ENCODE peak calls at places on chromosomes 13 and 19, in nine cellular contexts. F, N, Z, E, X, I, V, H and Y are unnamed samples.

GRCh38 chr13:59746291-59746962 is 417.3 kb downstream of the DIAPH3 start:
- DNase-seq in F (peak; percentile 2), Z (no peak), I (peak; percentile 78), H (no peak), X (no peak), N (no peak), E (no peak), V (no peak), Y (peak; percentile 62)

GRCh38 chr13:28046981-28047380 is 53.4 kb downstream of the FLT3 start:
- DNase-seq in N (no peak), E (no peak), H (no peak), I (peak; percentile 71), X (no peak), V (no peak), Z (no peak), F (no peak), Y (peak; percentile 94)

GRCh38 chr13:27258637-27259377 is 7.4 kb downstream of the RPL21 start:
- DNase-seq in F (no peak), N (no peak), X (no peak), H (no peak), Z (no peak), I (no peak), V (no peak), E (no peak), Y (no peak)

GRCh38 chr19:50300814-50301606 is 28.2 kb downstream of the KCNC3 start:
- DNase-seq in E (no peak), V (no peak), Z (no peak), X (no peak), I (peak; percentile 89), F (peak; percentile 78), H (no peak), N (no peak), Y (peak; percentile 79)

GRCh38 chr19:54172764-54173699 is at the start of gene TMC4:
- DNase-seq in E (no peak), I (no peak), F (peak; percentile 76), Z (no peak), H (no peak), X (no peak), V (peak; percentile 93), N (no peak), Y (no peak)

GRCh38 chr13:32496574-32497160 is 41.9 kb downstream of the N4BP2L2 start:
- DNase-seq in E (no peak), V (no peak), X (no peak), I (no peak), N (no peak), Z (no peak), H (no peak), F (no peak), Y (no peak)

GRCh38 chr13:27022571-27023311 is 148.9 kb downstream of the USP12 start:
- DNase-seq in V (peak; percentile 65), Z (peak; percentile 53), N (no peak), F (peak; percentile 18), I (peak; percentile 47), X (no peak), H (no peak), E (no peak), Y (peak; percentile 89)

GRCh38 chr13:111486801-111487200 is 166.4 kb downstream of the TEX29 start:
- DNase-seq in X (no peak), N (no peak), V (no peak), E (no peak), F (no peak), I (no peak), Z (no peak), H (no peak), Y (no peak)